ENCODE peak calls at places on chromosomes 2 and 18, in six cellular contexts. J is colonic mucosa, K is fibroblast of lung, D is H1, S is HCT116, V is breast epithelium. G is an unnamed sample. For H3K4me1, the result is how much of the 10 kb centered on the place peaks cover.

GRCh38 chr2:235500761-235501662 is 7.2 kb downstream of the AGAP1 start:
- DNase-seq in J (no peak), K (peak), D (no peak), S (no peak), V (no peak), G (no peak)

GRCh38 chr18:58080516-58080915 is 36.5 kb downstream of the NEDD4L start:
- DNase-seq in J (no peak), K (no peak), D (no peak), S (no peak), V (no peak), G (no peak)

GRCh38 chr18:26052497-26052896 is 37.9 kb downstream of the SS18 start:
- DNase-seq in J (no peak), K (peak), D (no peak), S (no peak), V (no peak), G (no peak)

GRCh38 chr2:188122983-188123382 is 168.7 kb upstream of the GULP1 start:
- DNase-seq in J (no peak), K (peak), D (no peak), S (no peak), V (no peak), G (no peak)

GRCh38 chr2:120231564-120231973 is 8.4 kb upstream of the TMEM185B start:
- DNase-seq in J (no peak), K (no peak), D (no peak), S (no peak), V (no peak), G (no peak)

GRCh38 chr18:26549103-26549485 is 741 bp upstream of the KCTD1 start:
- DNase-seq in J (peak), K (peak), D (no peak), S (no peak), V (peak), G (no peak)

GRCh38 chr18:13730486-13730885 is 4.0 kb downstream of the RNMT start:
- DNase-seq in J (no peak), K (no peak), D (no peak), S (no peak), V (no peak), G (no peak)

GRCh38 chr2:96427917-96428316 is 77.2 kb downstream of the NEURL3 start:
- DNase-seq in J (no peak), K (peak), D (no peak), S (peak), V (peak), G (no peak)

GRCh38 chr2:186422226-186422625 is 63.8 kb upstream of the ZC3H15 start:
- DNase-seq in J (no peak), K (peak), D (no peak), S (no peak), V (peak), G (no peak)

GRCh38 chr2:207251573-207252192 is 85.9 kb upstream of the KLF7 start:
- DNase-seq in J (no peak), K (peak), D (no peak), S (no peak), V (no peak), G (no peak)

GRCh38 chr18:44682181-44682870 is 1.6 kb downstream of the SETBP1 start:
- DNase-seq in J (peak), K (no peak), D (no peak), S (no peak), V (peak), G (peak)

GRCh38 chr2:37466533-37467230 is 122.3 kb downstream of the QPCT start:
- DNase-seq in J (no peak), K (peak), D (no peak), S (no peak), V (no peak), G (no peak)

GRCh38 chr2:44578401-44579135 is 216.8 kb downstream of the CAMKMT start:
- DNase-seq in J (no peak), K (peak), D (no peak), S (no peak), V (no peak), G (no peak)

GRCh38 chr2:183242937-183243336 is 118.7 kb downstream of the NUP35 start:
- DNase-seq in J (no peak), K (peak), D (no peak), S (no peak), V (no peak), G (no peak)

GRCh38 chr2:101300164-101300563 is 8.3 kb downstream of the RNF149 start:
- DNase-seq in J (no peak), K (no peak), D (no peak), S (no peak), V (no peak), G (no peak)

GRCh38 chr2:101303688-101304087 is 4.8 kb downstream of the RNF149 start:
- DNase-seq in J (no peak), K (no peak), D (no peak), S (no peak), V (no peak), G (no peak)

GRCh38 chr2:101299601-101300000 is 8.9 kb downstream of the RNF149 start:
- DNase-seq in J (no peak), K (no peak), D (no peak), S (no peak), V (no peak), G (no peak)

GRCh38 chr2:101305044-101305443 is 3.5 kb downstream of the RNF149 start:
- DNase-seq in J (no peak), K (no peak), D (no peak), S (no peak), V (no peak), G (no peak)

DNA sequence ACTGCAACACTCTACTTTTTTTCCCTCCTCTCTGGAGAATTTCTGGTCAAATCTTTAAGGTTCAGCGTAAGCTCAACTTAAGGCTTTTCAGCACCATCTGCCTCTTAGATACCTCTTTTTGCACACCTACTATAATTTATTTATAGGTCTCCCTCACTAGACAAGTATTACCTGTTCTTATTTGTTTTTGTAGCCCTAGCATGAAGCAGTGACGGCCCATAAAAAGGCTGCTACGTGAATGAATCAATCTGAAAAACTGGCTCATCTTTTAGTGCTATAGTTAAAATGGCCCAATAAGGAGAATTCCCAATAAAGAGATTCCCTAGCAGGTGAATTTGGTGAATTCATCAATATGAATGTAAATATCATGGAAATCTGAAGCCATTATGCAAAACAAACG is 6.5 kb downstream of the RNF149 start:
- DNase-seq in J (no peak), K (no peak), D (no peak), S (no peak), V (no peak), G (no peak)
- H3K4me1 ChIP-seq in J (under half), K (under half), D (under half), S (under half), V (under half), G (under half)

GRCh38 chr2:106638043-106638442 is 150.9 kb downstream of the CD8B2 start:
- DNase-seq in J (no peak), K (peak), D (no peak), S (no peak), V (no peak), G (no peak)

GRCh38 chr2:106642679-106643078 is 155.5 kb downstream of the CD8B2 start:
- DNase-seq in J (no peak), K (no peak), D (no peak), S (no peak), V (no peak), G (no peak)

DNA sequence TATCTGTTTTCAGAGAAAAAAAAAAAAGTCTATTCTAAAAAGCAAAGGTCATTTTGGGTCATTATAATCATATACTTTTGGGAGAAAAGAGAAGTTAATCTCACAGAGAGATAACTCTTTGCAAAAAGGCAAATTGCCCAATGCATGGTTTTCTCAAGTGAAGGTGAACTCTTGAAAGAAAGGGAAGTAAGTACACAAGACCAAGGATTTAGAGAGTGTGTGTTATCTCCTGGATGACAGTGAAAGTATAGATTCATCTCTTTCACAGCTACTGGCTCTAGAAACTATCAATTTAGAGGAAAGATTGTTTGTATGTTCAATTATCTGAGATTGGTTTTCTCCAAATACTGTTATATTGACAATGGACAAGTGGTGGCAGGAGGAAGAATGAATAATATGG is 151.4 kb downstream of the CD8B2 start:
- DNase-seq in J (no peak), K (no peak), D (no peak), S (no peak), V (no peak), G (no peak)
- H3K4me3 ChIP-seq in J (no peak), K (no peak), D (no peak), S (no peak), V (no peak), G (no peak)

GRCh38 chr2:46850742-46851141 is 64.9 kb downstream of the MCFD2 start:
- DNase-seq in J (peak), K (peak), D (no peak), S (no peak), V (peak), G (no peak)

GRCh38 chr2:46849741-46850474 is 65.7 kb downstream of the MCFD2 start:
- DNase-seq in J (peak), K (peak), D (no peak), S (no peak), V (no peak), G (no peak)

GRCh38 chr2:46847726-46848421 is 67.7 kb downstream of the MCFD2 start:
- DNase-seq in J (no peak), K (peak), D (no peak), S (no peak), V (no peak), G (no peak)

GRCh38 chr2:46848446-46848845 is 67.2 kb downstream of the MCFD2 start:
- DNase-seq in J (peak), K (peak), D (no peak), S (no peak), V (no peak), G (no peak)

GRCh38 chr2:46849080-46849715 is 66.4 kb downstream of the MCFD2 start:
- DNase-seq in J (peak), K (peak), D (no peak), S (no peak), V (no peak), G (no peak)
- H3K4me1 ChIP-seq in J (under half), K (under half), D (under half), S (half or more), V (under half), G (half or more)

DNA sequence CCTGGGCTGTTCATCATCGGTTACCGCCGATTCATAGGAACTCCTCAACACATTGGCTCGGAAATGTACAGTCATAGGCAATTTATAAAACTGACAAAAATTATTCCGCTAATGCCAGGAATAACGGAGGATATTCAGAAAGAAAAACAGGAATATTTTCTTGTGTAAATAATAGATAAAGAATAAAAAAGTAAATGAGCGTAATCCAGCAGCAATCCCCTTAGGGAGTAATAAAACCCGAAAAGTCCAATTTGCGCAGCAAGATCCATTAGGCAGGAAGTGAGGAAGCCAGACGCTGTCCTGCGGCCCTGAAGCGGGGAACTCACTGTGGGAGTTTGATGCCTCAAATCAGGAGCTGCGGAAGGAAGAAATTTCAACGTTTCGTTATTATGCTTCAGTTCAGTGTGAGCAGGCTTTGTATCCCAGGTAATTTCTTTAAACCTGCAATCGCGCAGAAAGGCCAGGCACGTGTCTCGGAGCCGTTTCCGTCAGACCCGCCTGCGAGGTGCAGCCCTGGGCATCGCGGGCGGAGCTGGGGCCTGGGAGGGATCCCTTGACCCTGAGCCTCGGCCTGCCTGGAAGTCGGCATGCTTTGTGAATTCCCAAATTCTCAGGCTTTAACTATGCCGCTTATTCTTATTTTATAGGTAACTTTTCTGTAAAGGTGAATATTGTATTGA is 180.9 kb upstream of the ALKAL2 start:
- DNase-seq in J (no peak), K (no peak), D (no peak), S (no peak), V (no peak), G (no peak)
- H3K4me3 ChIP-seq in J (no peak), K (no peak), D (peak), S (no peak), V (no peak), G (no peak)

GRCh38 chr2:28401948-28402550 is 9.4 kb downstream of the FOSL2 start:
- DNase-seq in J (no peak), K (no peak), D (no peak), S (no peak), V (no peak), G (no peak)
- H3K4me1 ChIP-seq in J (under half), K (under half), D (under half), S (under half), V (under half), G (half or more)

G was measured in mucosa of descending colon.